ENCODE peak calls at places on chromosomes 11 and 22, in four cellular contexts. One of them, this sample, is unnamed.

GRCh38 chr11:19962795-19963163 is 197.5 kb downstream of the DBX1 start:
- DNase-seq in BJ: peak; percentile 60
- DNase-seq in nucleus accumbens: no peak
- DNase-seq in EL: peak; percentile 43
- DNase-seq in this sample: no peak

GRCh38 chr11:111446404-111447152 is 65.6 kb downstream of the BTG4 start:
- DNase-seq in EL: peak; percentile 87
- DNase-seq in nucleus accumbens: no peak
- DNase-seq in BJ: no peak
- DNase-seq in this sample: peak; percentile 75

GRCh38 chr11:69541501-69542313 is 60.2 kb downstream of the LINC01488 start:
- DNase-seq in nucleus accumbens: no peak
- DNase-seq in BJ: no peak
- DNase-seq in EL: peak; percentile 35
- DNase-seq in this sample: no peak

GRCh38 chr11:66278396-66279091 is 569 bp downstream of the CNIH2 start:
- DNase-seq in BJ: no peak
- DNase-seq in EL: no peak
- DNase-seq in nucleus accumbens: no peak
- DNase-seq in this sample: no peak

GRCh38 chr22:39748877-39749276 is 144.7 kb downstream of the ENTHD1 start:
- DNase-seq in BJ: peak; percentile 1
- DNase-seq in EL: peak; percentile 30
- DNase-seq in nucleus accumbens: no peak
- DNase-seq in this sample: no peak

GRCh38 chr22:19127329-19128008 is 3.6 kb upstream of the TSSK2 start:
- DNase-seq in nucleus accumbens: no peak
- DNase-seq in BJ: no peak
- DNase-seq in EL: no peak
- DNase-seq in this sample: no peak

GRCh38 chr11:46431211-46431610 is 39.6 kb upstream of the CHRM4 start:
- DNase-seq in nucleus accumbens: no peak
- DNase-seq in EL: no peak
- DNase-seq in BJ: no peak
- DNase-seq in this sample: no peak

GRCh38 chr11:94028436-94028835 is 7.3 kb downstream of the HEPHL1 start:
- DNase-seq in EL: peak; percentile 85
- DNase-seq in nucleus accumbens: no peak
- DNase-seq in BJ: peak; percentile 28
- DNase-seq in this sample: no peak

GRCh38 chr11:115653076-115653475 is 148.9 kb upstream of the CADM1 start:
- DNase-seq in BJ: no peak
- DNase-seq in EL: no peak
- DNase-seq in nucleus accumbens: no peak
- DNase-seq in this sample: no peak

GRCh38 chr11:86632499-86633269 is 39.7 kb downstream of the ME3 start:
- DNase-seq in BJ: peak; percentile 90
- DNase-seq in nucleus accumbens: no peak
- DNase-seq in EL: peak; percentile 100
- DNase-seq in this sample: no peak

GRCh38 chr22:19714320-19715252 is at the start of gene SEPTIN5:
- DNase-seq in EL: no peak
- DNase-seq in BJ: no peak
- DNase-seq in nucleus accumbens: no peak
- DNase-seq in this sample: peak; percentile 60

GRCh38 chr11:71311176-71311925 is 59.0 kb upstream of the SHANK2 start:
- DNase-seq in EL: no peak
- DNase-seq in BJ: no peak
- DNase-seq in nucleus accumbens: no peak
- DNase-seq in this sample: no peak

GRCh38 chr11:133945087-133945974 is 11.4 kb downstream of the IGSF9B start:
- DNase-seq in EL: peak; percentile 29
- DNase-seq in BJ: no peak
- DNase-seq in nucleus accumbens: no peak
- DNase-seq in this sample: no peak

GRCh38 chr11:115980336-115980735 is 476.1 kb upstream of the CADM1 start:
- DNase-seq in EL: no peak
- DNase-seq in BJ: no peak
- DNase-seq in nucleus accumbens: no peak
- DNase-seq in this sample: no peak

GRCh38 chr22:41302016-41302767 is 867 bp downstream of the ZC3H7B start:
- DNase-seq in nucleus accumbens: no peak
- DNase-seq in EL: no peak
- DNase-seq in BJ: no peak
- DNase-seq in this sample: peak; percentile 73

GRCh38 chr22:20979940-20980453 is 2.1 kb upstream of the LZTR1 start:
- DNase-seq in EL: no peak
- DNase-seq in BJ: no peak
- DNase-seq in nucleus accumbens: no peak
- DNase-seq in this sample: no peak

GRCh38 chr11:125451400-125452124 is 44.5 kb downstream of the FEZ1 start:
- DNase-seq in EL: peak; percentile 18
- DNase-seq in nucleus accumbens: peak; percentile 38
- DNase-seq in BJ: no peak
- DNase-seq in this sample: peak; percentile 70

GRCh38 chr22:31933406-31933805 is 10.9 kb upstream of the YWHAH start:
- DNase-seq in EL: no peak
- DNase-seq in nucleus accumbens: no peak
- DNase-seq in BJ: no peak
- DNase-seq in this sample: no peak

GRCh38 chr11:1671658-1672057 is 25.3 kb upstream of the KRTAP5-6 start:
- DNase-seq in EL: no peak
- DNase-seq in BJ: no peak
- DNase-seq in nucleus accumbens: no peak
- DNase-seq in this sample: no peak

GRCh38 chr22:27212617-27213177 is 555.3 kb downstream of the MIAT start:
- DNase-seq in BJ: peak; percentile 96
- DNase-seq in EL: peak; percentile 90
- DNase-seq in nucleus accumbens: no peak
- DNase-seq in this sample: no peak

GRCh38 chr22:22547692-22548348 is 11.2 kb downstream of the PRAME start:
- DNase-seq in nucleus accumbens: no peak
- DNase-seq in BJ: no peak
- DNase-seq in EL: no peak
- DNase-seq in this sample: no peak

GRCh38 chr22:39518996-39519680 is 1.2 kb upstream of the ATF4 start:
- DNase-seq in EL: no peak
- DNase-seq in nucleus accumbens: no peak
- DNase-seq in BJ: no peak
- DNase-seq in this sample: no peak

GRCh38 chr11:117908959-117909610 is 20.1 kb downstream of the TMPRSS13 start:
- DNase-seq in EL: no peak
- DNase-seq in BJ: no peak
- DNase-seq in nucleus accumbens: no peak
- DNase-seq in this sample: no peak

GRCh38 chr22:46780453-46780852 is 18.0 kb downstream of the TBC1D22A start:
- DNase-seq in EL: no peak
- DNase-seq in nucleus accumbens: no peak
- DNase-seq in BJ: no peak
- DNase-seq in this sample: no peak

GRCh38 chr11:67351275-67352005 is 1.9 kb downstream of the POLD4 start:
- DNase-seq in BJ: no peak
- DNase-seq in EL: peak; percentile 76
- DNase-seq in nucleus accumbens: no peak
- DNase-seq in this sample: no peak

GRCh38 chr11:31805629-31806185 is 5.4 kb downstream of the PAX6 start:
- DNase-seq in nucleus accumbens: no peak
- DNase-seq in EL: no peak
- DNase-seq in BJ: no peak
- DNase-seq in this sample: no peak

GRCh38 chr11:2277933-2278523 is 7.6 kb upstream of the ASCL2 start:
- DNase-seq in BJ: no peak
- DNase-seq in nucleus accumbens: no peak
- DNase-seq in EL: no peak
- DNase-seq in this sample: no peak

GRCh38 chr11:70703141-70704052 is 305.1 kb downstream of the CTTN start:
- DNase-seq in nucleus accumbens: no peak
- DNase-seq in BJ: no peak
- DNase-seq in EL: no peak
- DNase-seq in this sample: no peak

GRCh38 chr11:108947654-108948570 is 283.0 kb downstream of the DDX10 start:
- DNase-seq in nucleus accumbens: no peak
- DNase-seq in BJ: no peak
- DNase-seq in EL: peak; percentile 78
- DNase-seq in this sample: no peak

GRCh38 chr11:62678433-62678769 is 472 bp downstream of the UBXN1 start:
- DNase-seq in BJ: no peak
- DNase-seq in nucleus accumbens: no peak
- DNase-seq in EL: no peak
- DNase-seq in this sample: no peak

GRCh38 chr11:120707098-120707497 is 195.6 kb downstream of the GRIK4 start:
- DNase-seq in nucleus accumbens: no peak
- DNase-seq in BJ: no peak
- DNase-seq in EL: no peak
- DNase-seq in this sample: no peak

GRCh38 chr11:121931748-121932352 is 184.2 kb downstream of the BLID start:
- DNase-seq in EL: peak; percentile 48
- DNase-seq in nucleus accumbens: no peak
- DNase-seq in BJ: no peak
- DNase-seq in this sample: no peak

GRCh38 chr11:115104851-115105453 is 399.3 kb downstream of the CADM1 start:
- DNase-seq in BJ: no peak
- DNase-seq in EL: no peak
- DNase-seq in nucleus accumbens: no peak
- DNase-seq in this sample: no peak

GRCh38 chr11:81907996-81908395 is 825.7 kb downstream of the FAM181B start:
- DNase-seq in BJ: no peak
- DNase-seq in nucleus accumbens: no peak
- DNase-seq in EL: no peak
- DNase-seq in this sample: no peak